ENCODE peak calls at places on chromosomes 2 and 18, in ten cellular contexts. One of them, this sample, is unnamed.

GRCh38 chr2:161068670-161069069 is 91.6 kb upstream of the TANK start:
- DNase-seq in cardiac muscle cell: peak
- DNase-seq in GM12865: no peak
- DNase-seq in psoas muscle: no peak
- DNase-seq in heart left ventricle: no peak
- DNase-seq in RWPE1: no peak
- DNase-seq in upper lobe of right lung: no peak
- DNase-seq in A673: peak
- DNase-seq in GM10248: no peak
- DNase-seq in body of pancreas: no peak
- DNase-seq in this sample: no peak

GRCh38 chr2:207983654-207984053 is 41.7 kb downstream of the PLEKHM3 start:
- DNase-seq in cardiac muscle cell: no peak
- DNase-seq in body of pancreas: no peak
- DNase-seq in heart left ventricle: no peak
- DNase-seq in psoas muscle: no peak
- DNase-seq in upper lobe of right lung: no peak
- DNase-seq in RWPE1: no peak
- DNase-seq in GM12865: peak
- DNase-seq in GM10248: peak
- DNase-seq in A673: no peak
- DNase-seq in this sample: no peak

GRCh38 chr2:57542081-57542480 is 504.5 kb upstream of the VRK2 start:
- DNase-seq in RWPE1: no peak
- DNase-seq in body of pancreas: no peak
- DNase-seq in A673: no peak
- DNase-seq in heart left ventricle: no peak
- DNase-seq in upper lobe of right lung: no peak
- DNase-seq in cardiac muscle cell: no peak
- DNase-seq in GM12865: no peak
- DNase-seq in GM10248: no peak
- DNase-seq in psoas muscle: no peak
- DNase-seq in this sample: no peak

GRCh38 chr2:137964066-137964858 is at the start of gene HNMT:
- DNase-seq in upper lobe of right lung: peak
- DNase-seq in body of pancreas: peak
- DNase-seq in psoas muscle: peak
- DNase-seq in GM10248: no peak
- DNase-seq in A673: peak
- DNase-seq in GM12865: no peak
- DNase-seq in heart left ventricle: peak
- DNase-seq in RWPE1: no peak
- DNase-seq in cardiac muscle cell: peak
- DNase-seq in this sample: no peak

GRCh38 chr2:169512525-169512924 is 3.0 kb downstream of the KLHL41 start:
- DNase-seq in upper lobe of right lung: no peak
- DNase-seq in body of pancreas: no peak
- DNase-seq in GM12865: no peak
- DNase-seq in cardiac muscle cell: no peak
- DNase-seq in A673: no peak
- DNase-seq in psoas muscle: no peak
- DNase-seq in heart left ventricle: no peak
- DNase-seq in RWPE1: no peak
- DNase-seq in GM10248: no peak
- DNase-seq in this sample: no peak

GRCh38 chr2:13201924-13202323 is 485.2 kb downstream of the TRIB2 start:
- DNase-seq in A673: peak
- DNase-seq in GM12865: no peak
- DNase-seq in body of pancreas: peak
- DNase-seq in GM10248: no peak
- DNase-seq in upper lobe of right lung: no peak
- DNase-seq in psoas muscle: no peak
- DNase-seq in heart left ventricle: no peak
- DNase-seq in RWPE1: no peak
- DNase-seq in cardiac muscle cell: no peak
- DNase-seq in this sample: no peak

GRCh38 chr2:203732072-203732952 is 25.9 kb downstream of the CD28 start:
- DNase-seq in RWPE1: no peak
- DNase-seq in A673: no peak
- DNase-seq in GM12865: no peak
- DNase-seq in GM10248: no peak
- DNase-seq in body of pancreas: no peak
- DNase-seq in cardiac muscle cell: no peak
- DNase-seq in psoas muscle: no peak
- DNase-seq in upper lobe of right lung: no peak
- DNase-seq in heart left ventricle: no peak
- DNase-seq in this sample: no peak

GRCh38 chr2:1653137-1653789 is 91.1 kb downstream of the PXDN start:
- DNase-seq in GM10248: no peak
- DNase-seq in GM12865: no peak
- DNase-seq in upper lobe of right lung: peak
- DNase-seq in RWPE1: peak
- DNase-seq in A673: no peak
- DNase-seq in psoas muscle: peak
- DNase-seq in heart left ventricle: peak
- DNase-seq in body of pancreas: peak
- DNase-seq in cardiac muscle cell: peak
- DNase-seq in this sample: no peak

GRCh38 chr18:57743008-57743407 is 60.1 kb downstream of the ATP8B1 start:
- DNase-seq in psoas muscle: no peak
- DNase-seq in A673: no peak
- DNase-seq in heart left ventricle: no peak
- DNase-seq in RWPE1: no peak
- DNase-seq in GM10248: no peak
- DNase-seq in cardiac muscle cell: peak
- DNase-seq in body of pancreas: no peak
- DNase-seq in GM12865: no peak
- DNase-seq in upper lobe of right lung: no peak
- DNase-seq in this sample: no peak

GRCh38 chr2:177029501-177029900 is 183.1 kb upstream of the HNRNPA3 start:
- DNase-seq in A673: no peak
- DNase-seq in cardiac muscle cell: no peak
- DNase-seq in GM10248: no peak
- DNase-seq in upper lobe of right lung: no peak
- DNase-seq in GM12865: no peak
- DNase-seq in heart left ventricle: no peak
- DNase-seq in psoas muscle: no peak
- DNase-seq in body of pancreas: no peak
- DNase-seq in RWPE1: peak
- DNase-seq in this sample: no peak

GRCh38 chr2:190791983-190792575 is 88.5 kb upstream of the GLS start:
- DNase-seq in cardiac muscle cell: peak
- DNase-seq in body of pancreas: no peak
- DNase-seq in GM10248: no peak
- DNase-seq in A673: peak
- DNase-seq in heart left ventricle: no peak
- DNase-seq in RWPE1: no peak
- DNase-seq in psoas muscle: no peak
- DNase-seq in GM12865: no peak
- DNase-seq in upper lobe of right lung: no peak
- DNase-seq in this sample: no peak

GRCh38 chr2:9658972-9659371 is 28.2 kb upstream of the YWHAQ start:
- DNase-seq in body of pancreas: no peak
- DNase-seq in RWPE1: peak
- DNase-seq in psoas muscle: no peak
- DNase-seq in cardiac muscle cell: peak
- DNase-seq in upper lobe of right lung: no peak
- DNase-seq in GM12865: no peak
- DNase-seq in heart left ventricle: no peak
- DNase-seq in GM10248: no peak
- DNase-seq in A673: no peak
- DNase-seq in this sample: no peak

GRCh38 chr2:3480352-3481010 is 38.9 kb downstream of the ADI1 start:
- DNase-seq in GM10248: no peak
- DNase-seq in body of pancreas: peak
- DNase-seq in cardiac muscle cell: no peak
- DNase-seq in psoas muscle: peak
- DNase-seq in GM12865: no peak
- DNase-seq in RWPE1: no peak
- DNase-seq in A673: no peak
- DNase-seq in heart left ventricle: no peak
- DNase-seq in upper lobe of right lung: no peak
- DNase-seq in this sample: no peak

GRCh38 chr2:194424683-194425209 is 1232.3 kb upstream of the SLC39A10 start:
- DNase-seq in psoas muscle: no peak
- DNase-seq in heart left ventricle: no peak
- DNase-seq in A673: no peak
- DNase-seq in GM10248: no peak
- DNase-seq in GM12865: no peak
- DNase-seq in RWPE1: no peak
- DNase-seq in cardiac muscle cell: no peak
- DNase-seq in upper lobe of right lung: no peak
- DNase-seq in body of pancreas: no peak
- DNase-seq in this sample: no peak

DNA sequence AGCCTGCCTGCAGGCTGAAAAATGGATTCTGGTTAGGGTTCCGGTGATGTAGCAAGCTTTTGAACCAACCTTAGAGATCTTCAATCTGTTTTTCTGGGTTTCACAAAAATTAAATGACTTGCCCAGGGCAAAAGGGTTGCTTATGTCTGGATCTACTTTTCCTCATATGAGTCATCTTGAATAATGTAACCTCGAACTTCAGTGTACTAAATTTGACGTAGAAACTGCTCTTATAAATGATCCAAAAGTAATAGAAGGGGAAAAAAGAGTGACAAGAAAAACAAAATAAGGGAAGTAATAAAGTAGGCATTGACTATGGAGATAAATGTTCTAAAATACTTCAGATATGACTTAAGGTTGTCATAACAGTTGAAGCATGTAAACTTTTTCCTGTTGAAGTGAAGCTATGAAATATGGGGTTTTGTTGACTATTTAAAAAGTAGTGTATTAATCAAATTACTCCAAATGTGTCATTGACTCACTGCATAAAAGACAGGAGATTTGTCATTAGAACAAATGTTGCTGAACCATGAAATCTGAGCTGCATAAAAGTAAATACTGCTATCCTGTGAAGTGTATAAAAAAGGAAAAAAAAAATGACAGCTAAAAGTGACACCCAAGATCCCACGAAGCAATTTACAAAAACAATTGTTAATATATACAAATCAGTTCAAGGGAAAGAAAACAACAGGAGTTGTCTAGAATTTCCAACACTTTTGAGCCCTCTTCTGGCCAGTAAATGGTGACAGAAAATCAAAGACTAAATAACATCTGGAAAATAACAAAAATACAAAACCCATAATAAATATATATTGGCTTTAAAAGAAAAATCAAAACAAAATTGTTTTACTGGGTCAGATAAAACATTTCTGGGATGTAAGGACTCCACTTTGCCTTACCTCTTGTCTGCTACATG is 103.6 kb upstream of the SERPINE2 start:
- DNase-seq in A673: peak
- DNase-seq in heart left ventricle: no peak
- DNase-seq in cardiac muscle cell: no peak
- DNase-seq in upper lobe of right lung: no peak
- DNase-seq in GM12865: no peak
- DNase-seq in psoas muscle: no peak
- DNase-seq in GM10248: no peak
- DNase-seq in body of pancreas: no peak
- DNase-seq in RWPE1: peak
- DNase-seq in this sample: no peak
- TF ChIP-seq CTCF in A673: peak
- TF ChIP-seq CTCF in heart left ventricle: no peak
- TF ChIP-seq CTCF in cardiac muscle cell: peak
- TF ChIP-seq CTCF in upper lobe of right lung: no peak
- TF ChIP-seq CTCF in GM12865: no peak
- TF ChIP-seq CTCF in psoas muscle: no peak
- TF ChIP-seq CTCF in GM10248: no peak
- TF ChIP-seq CTCF in body of pancreas: no peak
- TF ChIP-seq CTCF in RWPE1: peak
- TF ChIP-seq CTCF in this sample: no peak

GRCh38 chr2:74572178-74572925 is 17.8 kb downstream of the DOK1 start:
- DNase-seq in A673: no peak
- DNase-seq in cardiac muscle cell: no peak
- DNase-seq in RWPE1: no peak
- DNase-seq in GM12865: peak
- DNase-seq in body of pancreas: no peak
- DNase-seq in psoas muscle: no peak
- DNase-seq in heart left ventricle: no peak
- DNase-seq in GM10248: no peak
- DNase-seq in upper lobe of right lung: no peak
- DNase-seq in this sample: no peak
- TF ChIP-seq CTCF in A673: no peak
- TF ChIP-seq CTCF in cardiac muscle cell: no peak
- TF ChIP-seq CTCF in RWPE1: no peak
- TF ChIP-seq CTCF in GM12865: peak
- TF ChIP-seq CTCF in body of pancreas: no peak
- TF ChIP-seq CTCF in psoas muscle: no peak
- TF ChIP-seq CTCF in heart left ventricle: no peak
- TF ChIP-seq CTCF in GM10248: peak
- TF ChIP-seq CTCF in upper lobe of right lung: no peak
- TF ChIP-seq CTCF in this sample: peak

GRCh38 chr2:38539086-38539485 is 63.6 kb downstream of the HNRNPLL start:
- DNase-seq in GM10248: no peak
- DNase-seq in A673: peak
- DNase-seq in heart left ventricle: no peak
- DNase-seq in cardiac muscle cell: no peak
- DNase-seq in GM12865: no peak
- DNase-seq in psoas muscle: no peak
- DNase-seq in upper lobe of right lung: no peak
- DNase-seq in RWPE1: no peak
- DNase-seq in body of pancreas: no peak
- DNase-seq in this sample: no peak
- TF ChIP-seq CTCF in GM10248: no peak
- TF ChIP-seq CTCF in A673: peak
- TF ChIP-seq CTCF in heart left ventricle: no peak
- TF ChIP-seq CTCF in cardiac muscle cell: no peak
- TF ChIP-seq CTCF in GM12865: no peak
- TF ChIP-seq CTCF in psoas muscle: no peak
- TF ChIP-seq CTCF in upper lobe of right lung: no peak
- TF ChIP-seq CTCF in RWPE1: no peak
- TF ChIP-seq CTCF in body of pancreas: no peak
- TF ChIP-seq CTCF in this sample: no peak

DNA sequence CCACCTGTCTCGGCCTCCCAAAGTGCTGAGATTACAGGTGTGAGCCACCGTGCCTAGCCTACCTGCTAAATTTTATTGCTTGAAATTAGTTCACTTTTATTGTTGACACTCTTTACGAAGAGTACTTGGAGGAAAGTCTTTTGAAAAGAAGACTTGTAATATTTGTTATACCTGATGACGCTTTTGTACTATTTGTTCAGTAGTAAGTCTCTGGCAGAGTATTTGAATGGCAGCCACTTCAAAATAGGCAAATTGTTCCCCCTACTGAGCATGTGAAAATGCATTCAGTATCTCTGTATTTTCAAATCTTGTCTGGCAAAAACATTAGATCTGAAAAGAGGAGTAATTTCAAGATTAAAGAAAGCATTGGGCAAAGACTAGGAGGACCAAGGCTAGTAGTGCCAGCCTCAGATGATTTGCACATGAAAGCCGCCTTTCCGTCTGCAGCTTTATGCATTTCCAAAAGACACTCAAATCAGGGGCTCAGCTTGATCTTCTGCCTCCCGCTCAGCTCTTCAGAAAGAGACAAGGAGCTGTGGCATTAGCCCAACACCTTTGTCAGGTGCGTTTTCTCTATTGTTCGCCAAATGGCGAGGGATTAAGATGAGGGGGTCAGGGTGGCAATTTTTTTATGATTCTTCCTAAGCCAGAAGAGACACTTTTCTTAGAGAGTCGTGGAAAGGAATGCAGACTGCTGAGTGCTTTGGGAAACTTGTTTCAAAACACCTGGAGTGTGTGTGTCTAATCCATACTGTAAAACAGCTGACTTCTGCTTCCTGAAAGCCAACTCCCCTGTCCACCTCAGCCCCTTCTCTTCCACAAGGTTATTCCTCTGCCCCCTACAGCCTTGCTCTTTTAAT is 18.8 kb upstream of the FOXI3 start:
- DNase-seq in body of pancreas: no peak
- DNase-seq in GM10248: no peak
- DNase-seq in upper lobe of right lung: peak
- DNase-seq in psoas muscle: no peak
- DNase-seq in heart left ventricle: no peak
- DNase-seq in cardiac muscle cell: no peak
- DNase-seq in A673: no peak
- DNase-seq in RWPE1: no peak
- DNase-seq in GM12865: no peak
- DNase-seq in this sample: no peak
- TF ChIP-seq CTCF in body of pancreas: no peak
- TF ChIP-seq CTCF in GM10248: no peak
- TF ChIP-seq CTCF in upper lobe of right lung: no peak
- TF ChIP-seq CTCF in psoas muscle: no peak
- TF ChIP-seq CTCF in heart left ventricle: no peak
- TF ChIP-seq CTCF in cardiac muscle cell: no peak
- TF ChIP-seq CTCF in A673: no peak
- TF ChIP-seq CTCF in RWPE1: no peak
- TF ChIP-seq CTCF in GM12865: no peak
- TF ChIP-seq CTCF in this sample: no peak

This sample was measured in GM12864.